ENCODE peak calls at places on chromosomes 16 and 17, in six cellular contexts. D is amygdala, G is skeletal muscle cell, O is T-cell, Z is AG08396, C is GM12864. Y is an unnamed sample.

GRCh38 chr17:82593590-82594087 is 54.6 kb downstream of the WDR45B start:
- DNase-seq in O (no peak), C (no peak), D (no peak), Z (no peak), G (no peak), Y (no peak)

GRCh38 chr17:35849469-35850348 is 19.0 kb downstream of the HEATR9 start:
- DNase-seq in C (peak), Z (peak), D (no peak), O (peak), G (peak), Y (peak)

GRCh38 chr16:85019659-85020245 is 7.8 kb upstream of the KIAA0513 start:
- DNase-seq in Z (no peak), G (no peak), O (no peak), D (no peak), C (no peak), Y (no peak)

GRCh38 chr16:67428146-67428731 is 2.7 kb upstream of the HSD11B2 start:
- DNase-seq in D (no peak), Z (peak), O (peak), C (no peak), G (no peak), Y (no peak)

GRCh38 chr16:27676807-27677206 is 126.9 kb downstream of the KATNIP start:
- DNase-seq in C (no peak), G (peak), D (no peak), O (no peak), Z (peak), Y (no peak)

GRCh38 chr17:27555364-27555763 is 75.6 kb upstream of the LGALS9 start:
- DNase-seq in O (no peak), D (no peak), C (no peak), Z (no peak), G (no peak), Y (no peak)

GRCh38 chr17:79792984-79793923 is 3.6 kb downstream of the CBX8 start:
- DNase-seq in D (no peak), G (no peak), C (no peak), O (no peak), Z (peak), Y (no peak)

GRCh38 chr17:80294210-80294609 is 33.6 kb downstream of the RNF213 start:
- DNase-seq in D (no peak), O (no peak), G (no peak), Z (no peak), C (no peak), Y (no peak)

GRCh38 chr17:9643611-9644010 is 1.7 kb upstream of the USP43 start:
- DNase-seq in Z (no peak), O (no peak), D (no peak), C (no peak), G (no peak), Y (no peak)

GRCh38 chr16:75957870-75958269 is 231.6 kb upstream of the CPHXL start:
- DNase-seq in C (no peak), G (no peak), D (no peak), Z (no peak), O (no peak), Y (no peak)

GRCh38 chr17:82848022-82848592 is 8.3 kb upstream of the ZNF750 start:
- DNase-seq in Z (peak), G (peak), C (no peak), O (peak), D (no peak), Y (no peak)

GRCh38 chr17:45408611-45409421 is 23.9 kb downstream of the ARHGAP27 start:
- DNase-seq in O (no peak), G (no peak), C (no peak), D (no peak), Z (no peak), Y (no peak)

GRCh38 chr16:27374231-27374793 is 27.7 kb upstream of the IL21R start:
- DNase-seq in Z (no peak), D (no peak), C (no peak), O (no peak), G (no peak), Y (peak)

GRCh38 chr17:79132271-79133064 is 57.8 kb downstream of the ENGASE start:
- DNase-seq in C (no peak), Z (no peak), O (no peak), D (no peak), G (no peak), Y (no peak)

GRCh38 chr17:75917443-75918111 is 12.9 kb upstream of the MRPL38 start:
- DNase-seq in O (no peak), Z (no peak), G (no peak), C (no peak), D (no peak), Y (no peak)

GRCh38 chr17:48995871-48996695 is 1.1 kb upstream of the IGF2BP1 start:
- DNase-seq in D (no peak), Z (peak), G (no peak), C (no peak), O (no peak), Y (no peak)

GRCh38 chr17:8630227-8630801 is at the start of gene MYH10:
- DNase-seq in O (no peak), Z (no peak), G (no peak), D (no peak), C (no peak), Y (no peak)

GRCh38 chr16:85296859-85297698 is 184.8 kb upstream of the CIBAR2 start:
- DNase-seq in D (no peak), O (peak), Z (peak), G (no peak), C (no peak), Y (peak)

GRCh38 chr16:67665598-67665997 is 952 bp downstream of the ENKD1 start:
- DNase-seq in Z (no peak), C (no peak), D (no peak), G (no peak), O (no peak), Y (no peak)

GRCh38 chr17:48997827-48998556 is 807 bp downstream of the IGF2BP1 start:
- DNase-seq in D (no peak), O (no peak), Z (no peak), G (no peak), C (no peak), Y (no peak)

GRCh38 chr16:53654946-53655345 is 48.7 kb downstream of the RPGRIP1L start:
- DNase-seq in C (no peak), D (no peak), O (no peak), Z (no peak), G (no peak), Y (no peak)

GRCh38 chr17:65953316-65954147 is 238.4 kb downstream of the CEP112 start:
- DNase-seq in C (no peak), O (no peak), Z (no peak), D (no peak), G (no peak), Y (no peak)

GRCh38 chr17:14334919-14335318 is 34.0 kb downstream of the HS3ST3B1 start:
- DNase-seq in Z (no peak), D (no peak), G (no peak), O (no peak), C (no peak), Y (no peak)

GRCh38 chr17:29140631-29141483 is 39.3 kb downstream of the MYO18A start:
- DNase-seq in O (peak), G (no peak), C (no peak), D (peak), Z (no peak), Y (peak)

GRCh38 chr17:54404259-54404658 is 496.4 kb upstream of the TOM1L1 start:
- DNase-seq in D (no peak), G (no peak), C (no peak), Z (no peak), O (no peak), Y (no peak)

GRCh38 chr17:27218719-27219488 is 75.0 kb upstream of the WSB1 start:
- DNase-seq in D (no peak), O (no peak), G (no peak), Z (no peak), C (peak), Y (no peak)

GRCh38 chr16:8853150-8853549 is 15.7 kb downstream of the CARHSP1 start:
- DNase-seq in G (no peak), Z (no peak), O (no peak), C (no peak), D (no peak), Y (no peak)

GRCh38 chr16:53775821-53776431 is 72.0 kb downstream of the FTO start:
- DNase-seq in G (peak), Z (peak), O (no peak), C (no peak), D (no peak), Y (no peak)